ENCODE peak calls at places on chromosomes 3 and 15, in nine cellular contexts. One of them, this sample, is unnamed.

GRCh38 chr3:95394286-95394685 is 1331.4 kb downstream of the NSUN3 start:
- DNase-seq in stimulated activated naive B cell treated with anti-CD40 and anti-IgM and Interleukin-4, amounts not matched to agents 10 μg/mL and 1 μg/mL and 100 μg/mL, for 72 hours: no peak
- DNase-seq in HS-27A: no peak
- DNase-seq in OCI-LY7: no peak
- DNase-seq in psoas muscle: no peak
- DNase-seq in NCI-H1436: no peak
- DNase-seq in NCI-H460: no peak
- DNase-seq in frontal cortex: no peak
- DNase-seq in iris pigment epithelial cell: no peak
- DNase-seq in this sample: no peak

GRCh38 chr3:113212155-113212844 is 943 bp downstream of the BOC start:
- DNase-seq in NCI-H460: no peak
- DNase-seq in OCI-LY7: no peak
- DNase-seq in NCI-H1436: no peak
- DNase-seq in frontal cortex: no peak
- DNase-seq in stimulated activated naive B cell treated with anti-CD40 and anti-IgM and Interleukin-4, amounts not matched to agents 10 μg/mL and 1 μg/mL and 100 μg/mL, for 72 hours: no peak
- DNase-seq in HS-27A: no peak
- DNase-seq in psoas muscle: peak; percentile 73
- DNase-seq in iris pigment epithelial cell: peak; percentile 15
- DNase-seq in this sample: peak; percentile 25

GRCh38 chr3:38119802-38120689 is 16.9 kb downstream of the ACAA1 start:
- DNase-seq in NCI-H1436: no peak
- DNase-seq in HS-27A: no peak
- DNase-seq in iris pigment epithelial cell: no peak
- DNase-seq in psoas muscle: no peak
- DNase-seq in stimulated activated naive B cell treated with anti-CD40 and anti-IgM and Interleukin-4, amounts not matched to agents 10 μg/mL and 1 μg/mL and 100 μg/mL, for 72 hours: no peak
- DNase-seq in OCI-LY7: no peak
- DNase-seq in NCI-H460: no peak
- DNase-seq in frontal cortex: no peak
- DNase-seq in this sample: no peak

GRCh38 chr3:55742027-55742710 is 255.1 kb upstream of the WNT5A start:
- DNase-seq in NCI-H1436: no peak
- DNase-seq in iris pigment epithelial cell: no peak
- DNase-seq in OCI-LY7: no peak
- DNase-seq in frontal cortex: no peak
- DNase-seq in psoas muscle: no peak
- DNase-seq in HS-27A: no peak
- DNase-seq in stimulated activated naive B cell treated with anti-CD40 and anti-IgM and Interleukin-4, amounts not matched to agents 10 μg/mL and 1 μg/mL and 100 μg/mL, for 72 hours: no peak
- DNase-seq in NCI-H460: no peak
- DNase-seq in this sample: no peak

GRCh38 chr3:42590989-42591756 is 513 bp downstream of the SS18L2 start:
- DNase-seq in stimulated activated naive B cell treated with anti-CD40 and anti-IgM and Interleukin-4, amounts not matched to agents 10 μg/mL and 1 μg/mL and 100 μg/mL, for 72 hours: peak; percentile 5
- DNase-seq in NCI-H1436: no peak
- DNase-seq in NCI-H460: no peak
- DNase-seq in iris pigment epithelial cell: peak; percentile 22
- DNase-seq in HS-27A: no peak
- DNase-seq in psoas muscle: peak; percentile 58
- DNase-seq in frontal cortex: no peak
- DNase-seq in OCI-LY7: peak; percentile 25
- DNase-seq in this sample: no peak

GRCh38 chr15:71333839-71334238 is 218.6 kb downstream of the THSD4 start:
- DNase-seq in HS-27A: peak; percentile 46
- DNase-seq in NCI-H460: no peak
- DNase-seq in NCI-H1436: no peak
- DNase-seq in OCI-LY7: no peak
- DNase-seq in psoas muscle: no peak
- DNase-seq in frontal cortex: no peak
- DNase-seq in stimulated activated naive B cell treated with anti-CD40 and anti-IgM and Interleukin-4, amounts not matched to agents 10 μg/mL and 1 μg/mL and 100 μg/mL, for 72 hours: no peak
- DNase-seq in iris pigment epithelial cell: peak; percentile 89
- DNase-seq in this sample: no peak

GRCh38 chr3:35296533-35296932 is 342.8 kb upstream of the ARPP21 start:
- DNase-seq in iris pigment epithelial cell: no peak
- DNase-seq in OCI-LY7: no peak
- DNase-seq in HS-27A: no peak
- DNase-seq in psoas muscle: no peak
- DNase-seq in NCI-H1436: no peak
- DNase-seq in frontal cortex: no peak
- DNase-seq in NCI-H460: no peak
- DNase-seq in stimulated activated naive B cell treated with anti-CD40 and anti-IgM and Interleukin-4, amounts not matched to agents 10 μg/mL and 1 μg/mL and 100 μg/mL, for 72 hours: no peak
- DNase-seq in this sample: no peak

GRCh38 chr3:138314751-138315150 is 14.9 kb downstream of the NME9 start:
- DNase-seq in stimulated activated naive B cell treated with anti-CD40 and anti-IgM and Interleukin-4, amounts not matched to agents 10 μg/mL and 1 μg/mL and 100 μg/mL, for 72 hours: no peak
- DNase-seq in frontal cortex: no peak
- DNase-seq in NCI-H1436: no peak
- DNase-seq in HS-27A: no peak
- DNase-seq in psoas muscle: no peak
- DNase-seq in iris pigment epithelial cell: peak; percentile 74
- DNase-seq in NCI-H460: no peak
- DNase-seq in OCI-LY7: no peak
- DNase-seq in this sample: no peak

GRCh38 chr3:30311781-30312180 is 294.6 kb upstream of the TGFBR2 start:
- DNase-seq in stimulated activated naive B cell treated with anti-CD40 and anti-IgM and Interleukin-4, amounts not matched to agents 10 μg/mL and 1 μg/mL and 100 μg/mL, for 72 hours: no peak
- DNase-seq in frontal cortex: no peak
- DNase-seq in OCI-LY7: no peak
- DNase-seq in iris pigment epithelial cell: no peak
- DNase-seq in NCI-H460: no peak
- DNase-seq in HS-27A: no peak
- DNase-seq in psoas muscle: peak; percentile 52
- DNase-seq in NCI-H1436: no peak
- DNase-seq in this sample: no peak

GRCh38 chr15:61367953-61368352 is 138.9 kb upstream of the RORA start:
- DNase-seq in frontal cortex: no peak
- DNase-seq in iris pigment epithelial cell: no peak
- DNase-seq in NCI-H460: no peak
- DNase-seq in psoas muscle: no peak
- DNase-seq in stimulated activated naive B cell treated with anti-CD40 and anti-IgM and Interleukin-4, amounts not matched to agents 10 μg/mL and 1 μg/mL and 100 μg/mL, for 72 hours: no peak
- DNase-seq in NCI-H1436: no peak
- DNase-seq in OCI-LY7: no peak
- DNase-seq in HS-27A: no peak
- DNase-seq in this sample: no peak

GRCh38 chr15:28131400-28131799 is 32.3 kb upstream of the OCA2 start:
- DNase-seq in NCI-H460: no peak
- DNase-seq in HS-27A: no peak
- DNase-seq in frontal cortex: no peak
- DNase-seq in stimulated activated naive B cell treated with anti-CD40 and anti-IgM and Interleukin-4, amounts not matched to agents 10 μg/mL and 1 μg/mL and 100 μg/mL, for 72 hours: no peak
- DNase-seq in OCI-LY7: no peak
- DNase-seq in iris pigment epithelial cell: no peak
- DNase-seq in psoas muscle: no peak
- DNase-seq in NCI-H1436: no peak
- DNase-seq in this sample: no peak